ENCODE peak calls at places on chromosomes 16 and 17, in nine cellular contexts. F is GM19239; K is mucosa of descending colon; X is endothelial cell; V is stimulated activated CD8-positive, alpha-beta memory T cell treated with anti-CD3 and anti-CD28 coated beads, Interleukin-12 subunit alpha, Interleukin-12 subunit beta, amount 100 ng/mL, for 1 hour; P is tibial artery; Q is anterior cingulate cortex; N is ACHN; A is activated CD4-positive, alpha-beta T cell treated with anti-CD3 and anti-CD28 coated beads, Interleukin-2, amount 50 U/mL, for 48 hours. T is an unnamed sample.

GRCh38 chr17:57924677-57925076 is 30.5 kb downstream of the CUEDC1 start:
- DNase-seq in F (no peak), K (no peak), X (no peak), V (no peak), P (no peak), Q (no peak), N (peak), A (no peak), T (no peak)

GRCh38 chr17:57350266-57350665 is 93.9 kb downstream of the MSI2 start:
- DNase-seq in F (no peak), K (peak), X (no peak), V (no peak), P (peak), Q (no peak), N (no peak), A (no peak), T (no peak)

GRCh38 chr17:4502466-4503154 is 3.9 kb downstream of the SPNS2 start:
- DNase-seq in F (no peak), K (no peak), X (no peak), V (no peak), P (no peak), Q (no peak), N (no peak), A (no peak), T (no peak)

GRCh38 chr17:50240876-50241275 is 33.4 kb upstream of the TMEM92 start:
- DNase-seq in F (no peak), K (no peak), X (no peak), V (no peak), P (no peak), Q (no peak), N (no peak), A (no peak), T (no peak)

GRCh38 chr17:81169870-81170309 is 3.9 kb upstream of the AATK start:
- DNase-seq in F (no peak), K (no peak), X (no peak), V (no peak), P (no peak), Q (no peak), N (no peak), A (no peak), T (no peak)

GRCh38 chr16:54505479-54506247 is 219.1 kb upstream of the IRX3 start:
- DNase-seq in F (no peak), K (no peak), X (no peak), V (no peak), P (no peak), Q (no peak), N (no peak), A (no peak), T (no peak)

GRCh38 chr16:4213721-4214120 is 28.2 kb downstream of the SRL start:
- DNase-seq in F (no peak), K (peak), X (no peak), V (no peak), P (no peak), Q (no peak), N (no peak), A (no peak), T (no peak)

GRCh38 chr16:10878328-10878643 is 1.3 kb downstream of the CIITA start:
- DNase-seq in F (no peak), K (no peak), X (no peak), V (no peak), P (no peak), Q (no peak), N (no peak), A (no peak), T (peak)

GRCh38 chr16:46822270-46822669 is 8.7 kb downstream of the C16orf87 start:
- DNase-seq in F (no peak), K (no peak), X (no peak), V (no peak), P (no peak), Q (peak), N (no peak), A (peak), T (no peak)

GRCh38 chr16:21150375-21151001 is at the start of gene DNAH3:
- DNase-seq in F (no peak), K (peak), X (no peak), V (no peak), P (no peak), Q (no peak), N (peak), A (no peak), T (no peak)

GRCh38 chr17:81735181-81736102 is 23.4 kb downstream of the SLC25A10 start:
- DNase-seq in F (no peak), K (peak), X (no peak), V (no peak), P (peak), Q (no peak), N (peak), A (peak), T (no peak)

GRCh38 chr16:81558077-81558443 is 113.5 kb downstream of the CMIP start:
- DNase-seq in F (no peak), K (peak), X (no peak), V (no peak), P (no peak), Q (no peak), N (no peak), A (no peak), T (no peak)

GRCh38 chr17:57538730-57539456 is 206.2 kb downstream of the CCDC182 start:
- DNase-seq in F (no peak), K (no peak), X (no peak), V (no peak), P (no peak), Q (no peak), N (no peak), A (no peak), T (no peak)

GRCh38 chr16:10039220-10040096 is 142.8 kb downstream of the GRIN2A start:
- DNase-seq in F (peak), K (no peak), X (peak), V (no peak), P (no peak), Q (peak), N (peak), A (no peak), T (peak)

GRCh38 chr16:22370038-22370541 is 4.3 kb downstream of the CDR2 start:
- DNase-seq in F (no peak), K (no peak), X (no peak), V (no peak), P (no peak), Q (no peak), N (no peak), A (no peak), T (no peak)

GRCh38 chr16:22075043-22075757 is 17.1 kb upstream of the VWA3A start:
- DNase-seq in F (no peak), K (no peak), X (no peak), V (no peak), P (no peak), Q (no peak), N (no peak), A (no peak), T (no peak)

GRCh38 chr16:53588081-53588648 is 85.2 kb upstream of the AKTIP start:
- DNase-seq in F (no peak), K (no peak), X (no peak), V (no peak), P (no peak), Q (no peak), N (no peak), A (no peak), T (no peak)

GRCh38 chr16:57699899-57700298 is 5.3 kb downstream of the DRC7 start:
- DNase-seq in F (no peak), K (no peak), X (no peak), V (no peak), P (no peak), Q (no peak), N (no peak), A (no peak), T (no peak)

GRCh38 chr16:51151435-51151950 is 423 bp upstream of the SALL1 start:
- DNase-seq in F (no peak), K (peak), X (peak), V (no peak), P (no peak), Q (peak), N (peak), A (no peak), T (peak)

GRCh38 chr16:31400191-31400590 is 7.1 kb downstream of the ITGAD start:
- DNase-seq in F (no peak), K (no peak), X (no peak), V (no peak), P (no peak), Q (no peak), N (no peak), A (no peak), T (no peak)

GRCh38 chr17:7833795-7834553 is at the start of gene KDM6B:
- DNase-seq in F (peak), K (peak), X (peak), V (peak), P (peak), Q (peak), N (peak), A (peak), T (peak)

GRCh38 chr17:79009397-79010303 is at the start of gene CANT1:
- DNase-seq in F (peak), K (peak), X (peak), V (peak), P (peak), Q (peak), N (peak), A (peak), T (peak)

GRCh38 chr17:55969577-55969976 is 183.7 kb upstream of the ANKFN1 start:
- DNase-seq in F (no peak), K (no peak), X (no peak), V (no peak), P (no peak), Q (no peak), N (no peak), A (no peak), T (no peak)

GRCh38 chr17:31052187-31052889 is 42.4 kb upstream of the NF1 start:
- DNase-seq in F (no peak), K (peak), X (no peak), V (no peak), P (peak), Q (peak), N (no peak), A (no peak), T (no peak)

GRCh38 chr17:21457051-21458026 is 81.2 kb downstream of the KCNJ12 start:
- DNase-seq in F (peak), K (peak), X (peak), V (peak), P (peak), Q (peak), N (peak), A (peak), T (peak)

GRCh38 chr17:79573196-79573929 is 37.5 kb downstream of the RBFOX3 start:
- DNase-seq in F (no peak), K (no peak), X (no peak), V (no peak), P (no peak), Q (peak), N (peak), A (no peak), T (no peak)

GRCh38 chr16:23679986-23680336 is 1.3 kb downstream of the PLK1 start:
- DNase-seq in F (no peak), K (no peak), X (no peak), V (no peak), P (no peak), Q (no peak), N (no peak), A (no peak), T (peak)